ENCODE peak calls at places on chromosomes 6 and 20, in five cellular contexts. I, M, P, V and U are unnamed samples.

GRCh38 chr6:40477246-40478126 is 109.7 kb downstream of the LRFN2 start:
- DNase-seq in M (no peak), V (no peak), I (no peak), P (no peak), U (no peak)

GRCh38 chr6:44679906-44680698 is 292.6 kb downstream of the CDC5L start:
- DNase-seq in M (no peak), V (no peak), I (no peak), P (no peak), U (no peak)

GRCh38 chr6:140789466-140789865 is 1343.3 kb upstream of the GJE1 start:
- DNase-seq in I (no peak), V (no peak), M (no peak), P (peak; percentile 45), U (no peak)

GRCh38 chr20:37902504-37903313 is at the start of gene VSTM2L:
- DNase-seq in I (peak; percentile 75), M (peak; percentile 54), V (peak; percentile 56), P (peak; percentile 26), U (peak; percentile 42)

GRCh38 chr20:52426856-52427255 is 235.3 kb upstream of the ZFP64 start:
- DNase-seq in V (no peak), I (no peak), P (no peak), M (no peak), U (no peak)

GRCh38 chr20:62068997-62069396 is 3.3 kb upstream of the TAF4 start:
- DNase-seq in V (no peak), I (no peak), P (no peak), M (no peak), U (no peak)

GRCh38 chr6:57158658-57159057 is 13.5 kb upstream of the BAG2 start:
- DNase-seq in M (no peak), I (no peak), V (no peak), P (peak; percentile 31), U (no peak)

GRCh38 chr20:11965602-11966001 is 47.9 kb downstream of the BTBD3 start:
- DNase-seq in M (no peak), I (no peak), P (no peak), V (no peak), U (no peak)

GRCh38 chr6:75268121-75268987 is 16.2 kb downstream of the TMEM30A start:
- DNase-seq in M (no peak), V (no peak), P (no peak), I (no peak), U (no peak)

GRCh38 chr6:33080127-33081089 is 4.6 kb downstream of the HLA-DPB1 start:
- DNase-seq in V (no peak), M (peak; percentile 27), P (peak; percentile 60), I (peak; percentile 82), U (peak; percentile 55)

GRCh38 chr20:3766832-3767433 is 620 bp downstream of the ADISSP start:
- DNase-seq in I (no peak), P (no peak), V (no peak), M (no peak), U (no peak)

GRCh38 chr20:3767434-3768341 is at the start of gene ADISSP:
- DNase-seq in V (peak; percentile 96), I (peak; percentile 99), P (peak; percentile 99), M (peak; percentile 99), U (peak; percentile 97)

GRCh38 chr20:3771552-3772058 is 4.1 kb upstream of the ADISSP start:
- DNase-seq in M (no peak), V (no peak), I (no peak), P (no peak), U (no peak)

GRCh38 chr20:3766381-3766780 is 1.2 kb downstream of the ADISSP start:
- DNase-seq in V (no peak), P (no peak), I (no peak), M (no peak), U (no peak)

DNA sequence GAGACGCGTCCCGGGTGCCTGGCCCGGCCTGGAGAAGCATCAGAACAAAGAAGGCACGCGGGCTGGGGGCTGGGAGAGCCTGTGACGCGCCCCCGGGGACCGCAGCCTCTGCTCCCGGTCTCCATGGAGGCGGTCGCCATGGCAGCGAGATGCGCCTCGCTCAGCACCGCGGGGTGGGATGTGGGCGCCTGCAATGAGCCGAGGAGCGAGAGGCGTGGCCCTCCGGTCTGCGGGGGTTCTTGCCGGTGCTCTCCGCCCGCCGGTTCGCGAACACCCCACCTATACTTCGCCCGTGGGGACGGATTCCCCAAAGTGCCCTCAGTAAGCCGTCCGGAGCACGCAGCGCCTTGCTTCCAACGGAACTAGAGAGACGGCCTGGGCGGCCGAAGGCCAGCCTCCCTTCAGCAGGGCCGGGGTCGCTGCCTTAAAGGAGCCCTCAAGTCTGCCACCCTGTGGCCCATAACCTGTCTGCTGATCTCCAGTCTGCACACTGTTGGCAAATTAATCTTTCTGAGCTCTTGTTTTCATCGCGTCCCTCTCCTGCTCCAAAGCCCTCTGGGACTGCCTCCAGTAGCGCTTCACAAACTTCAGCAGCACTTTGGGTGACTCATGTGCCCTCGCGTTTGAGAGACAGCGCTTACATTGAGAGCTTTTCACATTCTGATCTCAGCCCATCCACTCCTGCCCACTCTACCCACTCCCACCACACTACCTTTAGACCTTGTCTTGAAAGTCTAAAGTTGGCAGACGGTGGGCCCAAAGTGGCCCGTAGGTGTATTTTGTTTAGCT is 983 bp upstream of the ADISSP start:
- DNase-seq in P (peak; percentile 79), M (peak; percentile 73), V (no peak), I (peak; percentile 81), U (peak; percentile 80)
- TF ChIP-seq CTCF in P (peak; percentile 42), M (peak; percentile 44), V (peak; percentile 61), I (peak; percentile 43), U (peak; percentile 56)

DNA sequence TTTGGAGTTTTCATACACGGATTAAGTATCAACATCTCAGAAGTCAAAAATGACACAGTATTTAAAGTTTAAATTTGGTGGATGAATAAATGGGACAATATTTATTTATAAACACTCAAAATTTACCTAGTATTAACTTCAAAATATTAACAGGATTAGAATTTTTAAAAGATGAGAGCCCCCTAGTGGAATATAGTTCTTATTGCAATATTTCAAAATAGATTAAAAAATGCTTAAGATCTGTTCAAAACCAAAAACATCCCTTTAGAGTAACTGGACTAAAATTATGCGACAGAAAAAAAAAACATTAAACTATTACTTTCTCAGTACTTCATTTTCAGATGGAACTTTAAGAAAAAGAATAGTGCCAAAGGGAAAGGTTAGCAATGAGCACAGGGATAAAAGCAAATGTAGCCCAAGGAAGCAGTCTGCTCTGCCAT is 56.6 kb downstream of the SNX14 start:
- DNase-seq in P (peak; percentile 16), I (peak; percentile 14), V (no peak), M (peak; percentile 35), U (no peak)
- TF ChIP-seq CTCF in P (peak; percentile 17), I (peak; percentile 43), V (peak; percentile 39), M (peak; percentile 41), U (peak; percentile 91)

DNA sequence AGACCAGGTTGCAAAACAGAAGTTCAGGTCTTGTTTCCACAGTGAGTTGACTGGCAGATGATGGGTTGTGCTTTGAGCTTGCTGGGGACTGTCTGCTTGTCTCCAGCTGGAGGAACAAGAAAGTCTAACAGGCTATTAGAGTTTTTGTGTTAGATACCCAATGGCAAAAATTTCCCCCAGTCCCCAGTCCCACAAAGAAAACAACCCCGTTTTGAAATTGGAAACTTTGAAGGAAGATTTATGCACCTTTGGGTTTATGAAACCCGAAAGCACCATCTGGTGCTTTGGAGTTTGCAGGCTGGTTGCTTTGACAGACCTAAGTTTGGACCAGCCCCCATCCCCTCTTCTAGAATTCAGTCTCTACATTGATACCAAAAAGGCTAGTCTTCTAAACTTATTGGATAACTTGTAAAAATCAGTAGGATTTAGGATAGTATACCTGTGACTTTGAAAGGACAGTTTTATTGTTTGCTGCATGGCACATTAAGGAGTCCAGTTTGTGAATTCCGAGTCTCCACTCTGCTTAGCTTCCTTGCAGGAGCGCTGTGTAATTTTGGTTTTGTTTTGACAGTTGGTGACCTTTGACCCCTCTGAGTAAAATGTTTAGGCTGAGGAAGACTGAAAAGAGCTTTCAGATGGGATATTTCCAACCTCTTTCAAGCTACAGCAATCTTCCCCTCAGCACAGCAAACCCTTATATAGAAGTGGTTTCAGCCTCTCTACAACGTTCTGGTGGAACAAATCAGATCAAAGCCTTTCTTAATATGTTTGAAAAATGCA is 25.5 kb upstream of the PRL start:
- DNase-seq in I (no peak), P (no peak), M (no peak), V (no peak), U (no peak)
- TF ChIP-seq CTCF in I (no peak), P (no peak), M (no peak), V (no peak), U (no peak)

GRCh38 chr6:35727206-35727934 is 9.5 kb upstream of the ARMC12 start:
- DNase-seq in P (peak; percentile 92), I (peak; percentile 96), V (no peak), M (peak; percentile 95), U (peak; percentile 46)

GRCh38 chr6:35729349-35729678 is 7.5 kb upstream of the ARMC12 start:
- DNase-seq in P (no peak), V (no peak), I (no peak), M (no peak), U (no peak)

GRCh38 chr6:35729722-35730121 is 7.1 kb upstream of the ARMC12 start:
- DNase-seq in M (no peak), V (no peak), P (no peak), I (no peak), U (no peak)

GRCh38 chr6:35727935-35728662 is 8.7 kb upstream of the ARMC12 start:
- DNase-seq in P (peak; percentile 99), V (peak; percentile 75), M (peak; percentile 98), I (peak; percentile 99), U (peak; percentile 47)

GRCh38 chr6:35728663-35729348 is 8.0 kb upstream of the ARMC12 start:
- DNase-seq in M (no peak), V (no peak), I (no peak), P (no peak), U (no peak)
- TF ChIP-seq CTCF in M (no peak), V (no peak), I (no peak), P (no peak), U (no peak)

DNA sequence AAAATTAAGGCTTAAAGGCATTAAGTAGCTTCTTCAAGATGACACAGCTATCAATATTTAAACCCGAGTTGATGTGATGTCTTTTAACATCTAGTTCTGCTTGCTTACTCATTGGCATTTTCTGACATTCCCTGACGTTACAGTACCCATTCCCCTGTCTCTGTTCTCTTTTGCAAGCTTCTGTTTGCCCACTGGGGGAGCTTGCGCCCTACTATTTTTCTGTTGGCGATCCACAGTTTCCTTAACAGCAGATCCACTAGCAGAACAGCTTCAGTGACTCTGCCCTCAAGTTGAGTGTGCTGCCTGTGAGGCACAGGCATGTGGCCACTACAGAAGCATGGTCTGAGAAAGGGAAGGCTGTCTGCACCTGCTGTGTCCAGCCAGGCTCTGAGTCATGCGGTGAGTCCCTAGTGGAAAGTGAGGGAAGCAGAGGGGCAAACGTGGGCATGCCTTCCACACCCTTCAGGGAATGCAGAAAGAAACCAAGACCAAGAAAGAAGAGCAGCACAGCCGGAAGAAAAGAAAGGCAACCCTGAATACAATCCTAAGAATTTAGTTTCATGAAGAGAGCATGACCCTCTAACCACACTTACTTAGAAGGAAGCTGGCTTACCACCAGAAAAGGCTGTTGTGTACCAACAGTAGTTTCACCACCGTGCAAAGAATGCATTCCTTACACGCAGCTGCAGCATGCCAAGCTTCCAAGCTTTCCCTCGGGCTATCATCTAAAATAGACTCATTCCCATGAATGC is 97.7 kb upstream of the VGLL2 start:
- DNase-seq in P (no peak), V (no peak), I (no peak), M (no peak), U (no peak)
- TF ChIP-seq CTCF in P (no peak), V (no peak), I (no peak), M (no peak), U (no peak)